ENCODE peak calls at places on chromosomes 13 and 19, in six cellular contexts. One of them, this sample, is unnamed.

GRCh38 chr19:2261438-2262172 is 5.4 kb upstream of the JSRP1 start:
- DNase-seq in AG09319: no peak
- DNase-seq in GM10248: no peak
- DNase-seq in AG20443: no peak
- DNase-seq in upper lobe of right lung: peak; percentile 68
- DNase-seq in CD4-positive, CD25-positive, alpha-beta regulatory T cell: peak; percentile 78
- DNase-seq in this sample: no peak

GRCh38 chr13:91698308-91698707 is 299.9 kb downstream of the GPC5 start:
- DNase-seq in GM10248: no peak
- DNase-seq in upper lobe of right lung: no peak
- DNase-seq in AG20443: no peak
- DNase-seq in AG09319: no peak
- DNase-seq in CD4-positive, CD25-positive, alpha-beta regulatory T cell: no peak
- DNase-seq in this sample: no peak

GRCh38 chr19:3411636-3412035 is 45.3 kb downstream of the NFIC start:
- DNase-seq in upper lobe of right lung: no peak
- DNase-seq in AG20443: no peak
- DNase-seq in GM10248: no peak
- DNase-seq in CD4-positive, CD25-positive, alpha-beta regulatory T cell: no peak
- DNase-seq in AG09319: no peak
- DNase-seq in this sample: no peak

GRCh38 chr13:66296875-66297274 is 933.3 kb downstream of the PCDH9 start:
- DNase-seq in CD4-positive, CD25-positive, alpha-beta regulatory T cell: no peak
- DNase-seq in GM10248: no peak
- DNase-seq in AG09319: no peak
- DNase-seq in upper lobe of right lung: no peak
- DNase-seq in AG20443: no peak
- DNase-seq in this sample: no peak

GRCh38 chr13:98651716-98652115 is 74.8 kb upstream of the STK24 start:
- DNase-seq in CD4-positive, CD25-positive, alpha-beta regulatory T cell: no peak
- DNase-seq in AG09319: no peak
- DNase-seq in GM10248: no peak
- DNase-seq in AG20443: no peak
- DNase-seq in upper lobe of right lung: no peak
- DNase-seq in this sample: no peak

GRCh38 chr19:4583961-4584669 is 24.6 kb upstream of the SEMA6B start:
- DNase-seq in AG09319: no peak
- DNase-seq in upper lobe of right lung: no peak
- DNase-seq in CD4-positive, CD25-positive, alpha-beta regulatory T cell: peak; percentile 17
- DNase-seq in AG20443: peak; percentile 67
- DNase-seq in GM10248: no peak
- DNase-seq in this sample: no peak

GRCh38 chr19:4538601-4538954 is 1.3 kb downstream of the LRG1 start:
- DNase-seq in AG09319: no peak
- DNase-seq in CD4-positive, CD25-positive, alpha-beta regulatory T cell: no peak
- DNase-seq in upper lobe of right lung: no peak
- DNase-seq in GM10248: no peak
- DNase-seq in AG20443: no peak
- DNase-seq in this sample: no peak

GRCh38 chr13:74904547-74904946 is 577.4 kb downstream of the TBC1D4 start:
- DNase-seq in upper lobe of right lung: no peak
- DNase-seq in GM10248: no peak
- DNase-seq in AG09319: no peak
- DNase-seq in AG20443: no peak
- DNase-seq in CD4-positive, CD25-positive, alpha-beta regulatory T cell: no peak
- DNase-seq in this sample: no peak

GRCh38 chr13:109787135-109787954 is 962 bp upstream of the IRS2 start:
- DNase-seq in AG20443: peak; percentile 65
- DNase-seq in AG09319: no peak
- DNase-seq in CD4-positive, CD25-positive, alpha-beta regulatory T cell: peak; percentile 38
- DNase-seq in upper lobe of right lung: peak; percentile 80
- DNase-seq in GM10248: no peak
- DNase-seq in this sample: no peak

GRCh38 chr19:4534836-4535658 is at the start of gene PLIN5:
- DNase-seq in upper lobe of right lung: peak; percentile 93
- DNase-seq in CD4-positive, CD25-positive, alpha-beta regulatory T cell: peak; percentile 24
- DNase-seq in GM10248: peak; percentile 61
- DNase-seq in AG20443: peak; percentile 78
- DNase-seq in AG09319: no peak
- DNase-seq in this sample: no peak

GRCh38 chr19:34370983-34371382 is 6.0 kb downstream of the GPI start:
- DNase-seq in AG09319: no peak
- DNase-seq in GM10248: no peak
- DNase-seq in AG20443: no peak
- DNase-seq in CD4-positive, CD25-positive, alpha-beta regulatory T cell: no peak
- DNase-seq in upper lobe of right lung: no peak
- DNase-seq in this sample: no peak

GRCh38 chr19:10052602-10053360 is 33.3 kb upstream of the SHFL start:
- DNase-seq in GM10248: no peak
- DNase-seq in upper lobe of right lung: no peak
- DNase-seq in CD4-positive, CD25-positive, alpha-beta regulatory T cell: no peak
- DNase-seq in AG09319: no peak
- DNase-seq in AG20443: no peak
- DNase-seq in this sample: no peak